ENCODE peak calls at places on chromosomes 5 and 9, in nine cellular contexts. One of them, this sample, is unnamed.

GRCh38 chr5:173970878-173971650 is 17.9 kb upstream of the C5orf47 start:
- DNase-seq in WERI-Rb-1: no peak
- DNase-seq in ovary: no peak
- DNase-seq in sigmoid colon: no peak
- DNase-seq in dorsolateral prefrontal cortex: no peak
- DNase-seq in CD4-positive, alpha-beta T cell: no peak
- DNase-seq in uterus: peak
- DNase-seq in neural crest cell: no peak
- DNase-seq in HCT116: no peak
- DNase-seq in this sample: no peak

GRCh38 chr5:175867587-175868347 is 3.6 kb upstream of the CPLX2 start:
- DNase-seq in HCT116: peak
- DNase-seq in WERI-Rb-1: peak
- DNase-seq in uterus: no peak
- DNase-seq in sigmoid colon: no peak
- DNase-seq in ovary: no peak
- DNase-seq in dorsolateral prefrontal cortex: no peak
- DNase-seq in CD4-positive, alpha-beta T cell: no peak
- DNase-seq in neural crest cell: no peak
- DNase-seq in this sample: peak

GRCh38 chr5:142432369-142432863 is 107.6 kb upstream of the SPRY4 start:
- DNase-seq in HCT116: no peak
- DNase-seq in neural crest cell: no peak
- DNase-seq in CD4-positive, alpha-beta T cell: no peak
- DNase-seq in ovary: no peak
- DNase-seq in WERI-Rb-1: no peak
- DNase-seq in sigmoid colon: no peak
- DNase-seq in dorsolateral prefrontal cortex: no peak
- DNase-seq in uterus: no peak
- DNase-seq in this sample: peak

GRCh38 chr9:112571624-112572341 is 85.2 kb downstream of the KIAA1958 start:
- DNase-seq in WERI-Rb-1: peak
- DNase-seq in CD4-positive, alpha-beta T cell: no peak
- DNase-seq in HCT116: no peak
- DNase-seq in dorsolateral prefrontal cortex: no peak
- DNase-seq in neural crest cell: no peak
- DNase-seq in ovary: no peak
- DNase-seq in sigmoid colon: no peak
- DNase-seq in uterus: no peak
- DNase-seq in this sample: no peak

GRCh38 chr5:25568989-25569625 is 924.3 kb upstream of the CDH10 start:
- DNase-seq in uterus: no peak
- DNase-seq in neural crest cell: no peak
- DNase-seq in WERI-Rb-1: no peak
- DNase-seq in dorsolateral prefrontal cortex: no peak
- DNase-seq in sigmoid colon: no peak
- DNase-seq in HCT116: no peak
- DNase-seq in CD4-positive, alpha-beta T cell: no peak
- DNase-seq in ovary: no peak
- DNase-seq in this sample: no peak

GRCh38 chr5:160619381-160619780 is 197.7 kb downstream of the PTTG1 start:
- DNase-seq in neural crest cell: no peak
- DNase-seq in CD4-positive, alpha-beta T cell: no peak
- DNase-seq in WERI-Rb-1: no peak
- DNase-seq in uterus: no peak
- DNase-seq in HCT116: no peak
- DNase-seq in ovary: no peak
- DNase-seq in sigmoid colon: no peak
- DNase-seq in dorsolateral prefrontal cortex: no peak
- DNase-seq in this sample: no peak

GRCh38 chr5:61347088-61347487 is 15.0 kb downstream of the ZSWIM6 start:
- DNase-seq in WERI-Rb-1: no peak
- DNase-seq in ovary: no peak
- DNase-seq in dorsolateral prefrontal cortex: no peak
- DNase-seq in uterus: no peak
- DNase-seq in neural crest cell: no peak
- DNase-seq in sigmoid colon: no peak
- DNase-seq in HCT116: no peak
- DNase-seq in CD4-positive, alpha-beta T cell: no peak
- DNase-seq in this sample: no peak

GRCh38 chr9:3455088-3455487 is 70.7 kb downstream of the RFX3 start:
- DNase-seq in ovary: no peak
- DNase-seq in HCT116: no peak
- DNase-seq in neural crest cell: no peak
- DNase-seq in WERI-Rb-1: no peak
- DNase-seq in CD4-positive, alpha-beta T cell: no peak
- DNase-seq in uterus: no peak
- DNase-seq in dorsolateral prefrontal cortex: no peak
- DNase-seq in sigmoid colon: no peak
- DNase-seq in this sample: no peak

GRCh38 chr5:36688722-36689121 is 82.3 kb downstream of the SLC1A3 start:
- DNase-seq in WERI-Rb-1: peak
- DNase-seq in uterus: no peak
- DNase-seq in neural crest cell: no peak
- DNase-seq in ovary: no peak
- DNase-seq in CD4-positive, alpha-beta T cell: no peak
- DNase-seq in HCT116: peak
- DNase-seq in sigmoid colon: no peak
- DNase-seq in dorsolateral prefrontal cortex: no peak
- DNase-seq in this sample: no peak

GRCh38 chr5:176541338-176542134 is 4.3 kb upstream of the RNF44 start:
- DNase-seq in sigmoid colon: no peak
- DNase-seq in HCT116: no peak
- DNase-seq in uterus: peak
- DNase-seq in WERI-Rb-1: peak
- DNase-seq in CD4-positive, alpha-beta T cell: peak
- DNase-seq in dorsolateral prefrontal cortex: no peak
- DNase-seq in neural crest cell: no peak
- DNase-seq in ovary: peak
- DNase-seq in this sample: peak

GRCh38 chr9:98964201-98964600 is 20.5 kb downstream of the COL15A1 start:
- DNase-seq in uterus: no peak
- DNase-seq in WERI-Rb-1: no peak
- DNase-seq in sigmoid colon: no peak
- DNase-seq in neural crest cell: no peak
- DNase-seq in HCT116: no peak
- DNase-seq in dorsolateral prefrontal cortex: no peak
- DNase-seq in ovary: no peak
- DNase-seq in CD4-positive, alpha-beta T cell: no peak
- DNase-seq in this sample: no peak

GRCh38 chr5:168651654-168652053 is 72.5 kb upstream of the PANK3 start:
- DNase-seq in neural crest cell: no peak
- DNase-seq in WERI-Rb-1: no peak
- DNase-seq in CD4-positive, alpha-beta T cell: no peak
- DNase-seq in uterus: no peak
- DNase-seq in sigmoid colon: no peak
- DNase-seq in dorsolateral prefrontal cortex: no peak
- DNase-seq in ovary: no peak
- DNase-seq in HCT116: no peak
- DNase-seq in this sample: no peak

GRCh38 chr9:134168731-134169130 is 4.4 kb upstream of the RNU6ATAC start:
- DNase-seq in ovary: no peak
- DNase-seq in WERI-Rb-1: peak
- DNase-seq in sigmoid colon: no peak
- DNase-seq in HCT116: no peak
- DNase-seq in uterus: no peak
- DNase-seq in neural crest cell: no peak
- DNase-seq in CD4-positive, alpha-beta T cell: no peak
- DNase-seq in dorsolateral prefrontal cortex: no peak
- DNase-seq in this sample: no peak

DNA sequence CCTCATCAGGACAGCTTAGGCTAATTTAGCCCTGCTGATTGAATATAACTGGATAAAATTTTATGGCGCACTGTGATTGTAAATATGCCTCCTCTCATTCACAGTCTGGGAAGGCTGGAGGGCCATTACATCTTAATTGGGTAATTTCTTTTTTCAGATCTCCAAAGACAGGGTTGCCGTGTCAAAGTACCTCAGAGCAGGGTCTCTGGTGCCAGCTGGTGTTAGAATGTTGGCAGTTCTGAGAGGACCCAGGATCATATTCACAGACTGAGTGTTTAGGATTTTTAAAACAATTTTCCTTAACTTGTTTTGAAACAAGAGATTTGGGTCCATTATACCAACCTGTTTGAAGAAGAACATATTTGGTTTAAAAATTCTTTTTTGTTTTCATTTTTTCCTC is 455.7 kb upstream of the TLE4 start:
- DNase-seq in CD4-positive, alpha-beta T cell: no peak
- DNase-seq in ovary: no peak
- DNase-seq in sigmoid colon: no peak
- DNase-seq in HCT116: no peak
- DNase-seq in uterus: no peak
- DNase-seq in dorsolateral prefrontal cortex: no peak
- DNase-seq in neural crest cell: no peak
- DNase-seq in WERI-Rb-1: no peak
- DNase-seq in this sample: no peak
- TF ChIP-seq CTCF in CD4-positive, alpha-beta T cell: no peak
- TF ChIP-seq CTCF in ovary: no peak
- TF ChIP-seq CTCF in sigmoid colon: no peak
- TF ChIP-seq CTCF in HCT116: no peak
- TF ChIP-seq CTCF in uterus: no peak
- TF ChIP-seq CTCF in dorsolateral prefrontal cortex: no peak
- TF ChIP-seq CTCF in neural crest cell: no peak
- TF ChIP-seq CTCF in WERI-Rb-1: no peak
- TF ChIP-seq CTCF in this sample: no peak

DNA sequence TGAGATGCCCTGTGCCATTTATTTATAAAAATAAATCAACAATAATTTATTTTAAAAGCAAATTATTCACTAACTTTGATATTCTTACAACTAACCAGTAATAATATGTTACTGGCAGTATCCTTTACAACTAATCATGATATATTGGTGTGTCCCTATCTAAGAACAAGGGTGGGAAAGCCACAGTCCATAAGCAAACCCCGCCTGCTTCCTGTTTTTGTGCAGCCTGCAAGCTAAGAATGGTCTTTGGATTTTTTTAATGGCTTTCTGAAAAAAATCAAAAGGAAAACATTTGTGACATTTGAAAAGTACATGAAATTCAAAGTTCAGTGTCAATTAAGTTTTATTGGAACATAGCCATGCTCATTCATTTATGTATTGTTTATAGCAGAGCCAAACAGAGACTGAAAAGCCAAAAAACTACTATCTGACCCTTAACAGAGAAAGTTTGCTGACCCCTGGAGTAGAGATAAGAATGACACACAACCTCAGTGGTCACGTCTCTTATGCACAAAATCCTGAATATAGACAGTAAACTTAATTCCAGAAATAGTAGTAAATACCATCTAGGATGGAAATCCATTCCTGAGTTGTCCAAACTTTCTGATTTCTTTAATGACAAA is 12.8 kb upstream of the TMEM245 start:
- DNase-seq in dorsolateral prefrontal cortex: no peak
- DNase-seq in neural crest cell: no peak
- DNase-seq in uterus: no peak
- DNase-seq in HCT116: no peak
- DNase-seq in WERI-Rb-1: no peak
- DNase-seq in sigmoid colon: no peak
- DNase-seq in CD4-positive, alpha-beta T cell: no peak
- DNase-seq in ovary: no peak
- DNase-seq in this sample: no peak
- TF ChIP-seq CTCF in dorsolateral prefrontal cortex: no peak
- TF ChIP-seq CTCF in neural crest cell: no peak
- TF ChIP-seq CTCF in uterus: no peak
- TF ChIP-seq CTCF in HCT116: no peak
- TF ChIP-seq CTCF in WERI-Rb-1: no peak
- TF ChIP-seq CTCF in sigmoid colon: no peak
- TF ChIP-seq CTCF in CD4-positive, alpha-beta T cell: no peak
- TF ChIP-seq CTCF in ovary: no peak
- TF ChIP-seq CTCF in this sample: no peak

GRCh38 chr9:72648324-72648723 is 126.9 kb downstream of the TMC1 start:
- DNase-seq in dorsolateral prefrontal cortex: no peak
- DNase-seq in neural crest cell: no peak
- DNase-seq in HCT116: no peak
- DNase-seq in sigmoid colon: no peak
- DNase-seq in ovary: no peak
- DNase-seq in WERI-Rb-1: no peak
- DNase-seq in CD4-positive, alpha-beta T cell: no peak
- DNase-seq in uterus: no peak
- DNase-seq in this sample: no peak

GRCh38 chr9:72650206-72650605 is 128.8 kb downstream of the TMC1 start:
- DNase-seq in neural crest cell: no peak
- DNase-seq in ovary: no peak
- DNase-seq in HCT116: no peak
- DNase-seq in WERI-Rb-1: no peak
- DNase-seq in CD4-positive, alpha-beta T cell: no peak
- DNase-seq in sigmoid colon: no peak
- DNase-seq in uterus: no peak
- DNase-seq in dorsolateral prefrontal cortex: no peak
- DNase-seq in this sample: no peak

GRCh38 chr9:72648811-72649414 is 127.5 kb downstream of the TMC1 start:
- DNase-seq in dorsolateral prefrontal cortex: no peak
- DNase-seq in ovary: no peak
- DNase-seq in WERI-Rb-1: no peak
- DNase-seq in sigmoid colon: no peak
- DNase-seq in HCT116: no peak
- DNase-seq in uterus: no peak
- DNase-seq in neural crest cell: no peak
- DNase-seq in CD4-positive, alpha-beta T cell: no peak
- DNase-seq in this sample: no peak

DNA sequence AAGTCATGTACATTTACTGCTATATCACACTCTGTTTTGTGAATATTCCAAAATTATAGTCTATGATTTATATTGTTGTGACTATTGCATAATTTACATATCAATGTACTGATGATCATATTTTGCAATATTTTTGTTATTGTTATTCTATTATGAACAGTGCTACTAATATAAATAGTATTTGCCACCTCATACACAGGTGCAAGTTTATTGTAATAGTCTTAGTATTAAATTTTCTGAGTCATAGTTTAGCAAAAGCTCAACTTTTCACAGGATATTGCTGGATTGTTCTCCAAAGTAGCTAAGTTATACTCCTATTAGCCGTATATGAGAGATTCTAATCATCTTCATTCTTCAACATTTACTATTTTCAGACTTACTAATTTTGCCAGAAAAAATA is 124.7 kb downstream of the TMC1 start:
- DNase-seq in dorsolateral prefrontal cortex: no peak
- DNase-seq in WERI-Rb-1: no peak
- DNase-seq in uterus: no peak
- DNase-seq in sigmoid colon: no peak
- DNase-seq in HCT116: no peak
- DNase-seq in neural crest cell: no peak
- DNase-seq in CD4-positive, alpha-beta T cell: no peak
- DNase-seq in ovary: no peak
- DNase-seq in this sample: no peak
- TF ChIP-seq CTCF in dorsolateral prefrontal cortex: no peak
- TF ChIP-seq CTCF in WERI-Rb-1: no peak
- TF ChIP-seq CTCF in uterus: no peak
- TF ChIP-seq CTCF in sigmoid colon: no peak
- TF ChIP-seq CTCF in HCT116: no peak
- TF ChIP-seq CTCF in neural crest cell: no peak
- TF ChIP-seq CTCF in CD4-positive, alpha-beta T cell: no peak
- TF ChIP-seq CTCF in ovary: no peak
- TF ChIP-seq CTCF in this sample: no peak

DNA sequence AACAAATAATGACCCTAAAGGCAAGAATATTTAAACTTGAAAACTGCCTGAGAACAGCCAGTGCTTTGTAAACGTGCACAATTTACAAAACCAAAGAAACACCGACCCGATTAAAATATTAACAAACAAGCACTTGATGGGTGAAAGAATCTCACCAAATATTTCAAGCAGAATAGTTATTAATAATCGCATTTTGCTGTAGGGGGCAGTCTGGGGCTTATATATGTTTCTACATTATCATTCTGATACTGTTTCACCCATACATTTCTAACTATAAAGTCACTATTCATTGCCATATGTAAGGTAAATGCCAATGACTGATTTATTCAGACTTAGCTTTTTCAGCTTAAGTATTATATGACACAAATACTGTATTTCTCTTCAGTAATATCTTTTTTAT is 37.7 kb downstream of the UBAP2 start:
- DNase-seq in CD4-positive, alpha-beta T cell: no peak
- DNase-seq in dorsolateral prefrontal cortex: no peak
- DNase-seq in WERI-Rb-1: no peak
- DNase-seq in sigmoid colon: no peak
- DNase-seq in HCT116: peak
- DNase-seq in ovary: no peak
- DNase-seq in neural crest cell: no peak
- DNase-seq in uterus: no peak
- DNase-seq in this sample: no peak
- TF ChIP-seq CTCF in CD4-positive, alpha-beta T cell: peak
- TF ChIP-seq CTCF in dorsolateral prefrontal cortex: peak
- TF ChIP-seq CTCF in WERI-Rb-1: no peak
- TF ChIP-seq CTCF in sigmoid colon: no peak
- TF ChIP-seq CTCF in HCT116: peak
- TF ChIP-seq CTCF in ovary: no peak
- TF ChIP-seq CTCF in neural crest cell: peak
- TF ChIP-seq CTCF in uterus: no peak
- TF ChIP-seq CTCF in this sample: peak